ENCODE peak calls at places on chromosomes 1 and 21, in five cellular contexts. D is GM12865; P is ovary; F is Kasumi-1; M is CD8-positive, alpha-beta T cell. W is an unnamed sample.

GRCh38 chr1:185044387-185044786 is 971 bp upstream of the RNF2 start:
- DNase-seq in F (no peak), D (no peak), P (no peak), M (no peak), W (no peak)

GRCh38 chr21:34306246-34306645 is 57.6 kb upstream of the KCNE2 start:
- DNase-seq in D (no peak), M (no peak), F (no peak), P (no peak), W (no peak)

GRCh38 chr21:35508389-35508888 is 459.3 kb upstream of the RUNX1 start:
- DNase-seq in M (no peak), D (peak), F (peak), P (no peak), W (no peak)

GRCh38 chr1:16615253-16616252 is 2.2 kb upstream of the NBPF1 start:
- DNase-seq in M (peak), D (no peak), F (no peak), P (no peak), W (no peak)

GRCh38 chr1:2602866-2603520 is 16.4 kb downstream of the PRXL2B start:
- DNase-seq in P (no peak), D (no peak), F (no peak), M (no peak), W (no peak)

GRCh38 chr1:30318864-30319718 is 404.3 kb downstream of the MATN1 start:
- DNase-seq in P (no peak), M (no peak), F (no peak), D (no peak), W (no peak)

GRCh38 chr1:201561195-201561564 is 22.3 kb downstream of the NAV1 start:
- DNase-seq in F (no peak), M (no peak), P (no peak), D (no peak), W (no peak)

GRCh38 chr1:16351449-16351993 is 759 bp downstream of the FBXO42 start:
- DNase-seq in M (no peak), F (peak), D (no peak), P (no peak), W (no peak)

GRCh38 chr1:206925116-206925736 is 3.5 kb upstream of the FCMR start:
- DNase-seq in M (peak), F (no peak), P (no peak), D (peak), W (no peak)

GRCh38 chr1:115593365-115594259 is 48.2 kb upstream of the VANGL1 start:
- DNase-seq in M (no peak), F (no peak), P (no peak), D (no peak), W (no peak)

W was measured in naive thymus-derived CD4-positive, alpha-beta T cell.